ENCODE peak calls at places on chromosomes 1 and 21, in six cellular contexts. Y is IMR-90, N is mesenchymal stem cell, J is mesendoderm, Q is H1, K is trophoblast cell. W is an unnamed sample. For H3K27me3, the result is how much of the 10 kb centered on the place peaks cover.

GRCh38 chr1:945910-946565 is 13.0 kb downstream of the NOC2L start:
- DNase-seq in Y (no peak), N (no peak), J (no peak), Q (no peak), K (no peak), W (no peak)

GRCh38 chr1:59568158-59568935 is 246.4 kb upstream of the HOOK1 start:
- DNase-seq in Y (peak), N (peak), J (no peak), Q (no peak), K (no peak), W (no peak)

GRCh38 chr1:43425045-43425444 is 28.7 kb downstream of the HYI start:
- DNase-seq in Y (peak), N (no peak), J (no peak), Q (no peak), K (no peak), W (no peak)

GRCh38 chr1:76054357-76054756 is 20.2 kb upstream of the ST6GALNAC3 start:
- DNase-seq in Y (no peak), N (peak), J (no peak), Q (no peak), K (no peak), W (no peak)

GRCh38 chr1:46442317-46443161 is 47.1 kb upstream of the DMBX1 start:
- DNase-seq in Y (peak), N (peak), J (peak), Q (peak), K (peak), W (peak)

GRCh38 chr1:5485436-5485835 is 506.8 kb downstream of the NPHP4 start:
- DNase-seq in Y (no peak), N (no peak), J (no peak), Q (no peak), K (no peak), W (no peak)

GRCh38 chr1:37387854-37388253 is 86.5 kb upstream of the ZC3H12A start:
- DNase-seq in Y (no peak), N (no peak), J (no peak), Q (no peak), K (no peak), W (no peak)

GRCh38 chr1:33692216-33693188 is 171.4 kb upstream of the HMGB4 start:
- DNase-seq in Y (no peak), N (no peak), J (no peak), Q (no peak), K (no peak), W (no peak)

GRCh38 chr1:167821356-167821685 is 92.6 kb downstream of the ADCY10 start:
- DNase-seq in Y (no peak), N (no peak), J (peak), Q (no peak), K (no peak), W (no peak)

GRCh38 chr1:84347547-84348239 is 46.2 kb downstream of the SAMD13 start:
- DNase-seq in Y (peak), N (peak), J (no peak), Q (no peak), K (no peak), W (no peak)

GRCh38 chr1:37846634-37847339 is 12.6 kb downstream of the MTF1 start:
- DNase-seq in Y (no peak), N (peak), J (no peak), Q (no peak), K (no peak), W (no peak)

GRCh38 chr1:12468323-12468722 is 149.7 kb downstream of the DHRS3 start:
- DNase-seq in Y (no peak), N (no peak), J (no peak), Q (no peak), K (no peak), W (no peak)

GRCh38 chr1:76330993-76331603 is 256.6 kb downstream of the ST6GALNAC3 start:
- DNase-seq in Y (peak), N (peak), J (peak), Q (no peak), K (peak), W (peak)

GRCh38 chr21:35084869-35085268 is 35.8 kb upstream of the RUNX1 start:
- DNase-seq in Y (peak), N (peak), J (no peak), Q (no peak), K (peak), W (no peak)

GRCh38 chr1:234972411-234973191 is 156.0 kb downstream of the TOMM20 start:
- DNase-seq in Y (no peak), N (peak), J (no peak), Q (no peak), K (no peak), W (no peak)

GRCh38 chr1:2637472-2637871 is 4.7 kb upstream of the MMEL1 start:
- DNase-seq in Y (no peak), N (no peak), J (no peak), Q (no peak), K (no peak), W (no peak)

GRCh38 chr1:17018849-17019248 is 7.1 kb upstream of the ATP13A2 start:
- DNase-seq in Y (no peak), N (no peak), J (no peak), Q (no peak), K (no peak), W (no peak)

GRCh38 chr1:30253807-30254440 is 469.5 kb downstream of the MATN1 start:
- DNase-seq in Y (no peak), N (no peak), J (peak), Q (no peak), K (no peak), W (no peak)

GRCh38 chr1:1431845-1432565 is 3.5 kb upstream of the VWA1 start:
- DNase-seq in Y (no peak), N (peak), J (peak), Q (peak), K (peak), W (no peak)

GRCh38 chr1:210815641-210816040 is 318.3 kb downstream of the KCNH1 start:
- DNase-seq in Y (no peak), N (no peak), J (no peak), Q (no peak), K (no peak), W (no peak)

GRCh38 chr1:37020653-37021277 is 13.6 kb downstream of the GRIK3 start:
- DNase-seq in Y (no peak), N (no peak), J (peak), Q (peak), K (no peak), W (peak)

GRCh38 chr1:244988521-244988920 is 124.2 kb upstream of the HNRNPU start:
- DNase-seq in Y (peak), N (peak), J (no peak), Q (no peak), K (no peak), W (no peak)

GRCh38 chr1:32605711-32606424 is 44.5 kb downstream of the ZBTB8OS start:
- DNase-seq in Y (no peak), N (no peak), J (no peak), Q (no peak), K (no peak), W (no peak)

GRCh38 chr1:72997041-72997440 is 714.7 kb upstream of the NEGR1 start:
- DNase-seq in Y (no peak), N (no peak), J (no peak), Q (no peak), K (no peak), W (no peak)

GRCh38 chr21:27219068-27219467 is 252.2 kb upstream of the ADAMTS5 start:
- DNase-seq in Y (peak), N (peak), J (no peak), Q (no peak), K (no peak), W (no peak)

GRCh38 chr1:52927219-52928082 is at the start of gene SCP2:
- DNase-seq in Y (peak), N (peak), J (peak), Q (peak), K (peak), W (peak)

GRCh38 chr1:5465281-5465680 is 526.9 kb downstream of the NPHP4 start:
- DNase-seq in Y (no peak), N (no peak), J (no peak), Q (no peak), K (no peak), W (no peak)

GRCh38 chr1:201561604-201562003 is 22.7 kb downstream of the NAV1 start:
- DNase-seq in Y (no peak), N (no peak), J (no peak), Q (no peak), K (no peak), W (no peak)

GRCh38 chr1:226063362-226064167 is 1.0 kb downstream of the H3-3A start:
- DNase-seq in Y (peak), N (peak), J (peak), Q (peak), K (peak), W (peak)

GRCh38 chr1:40796939-40797667 is 13.5 kb downstream of the KCNQ4 start:
- DNase-seq in Y (no peak), N (no peak), J (no peak), Q (no peak), K (no peak), W (no peak)

GRCh38 chr1:3236955-3237354 is 168.0 kb downstream of the PRDM16 start:
- DNase-seq in Y (no peak), N (no peak), J (no peak), Q (no peak), K (no peak), W (no peak)

GRCh38 chr1:43639990-43640794 is 9.8 kb upstream of the KDM4A start:
- DNase-seq in Y (no peak), N (no peak), J (no peak), Q (no peak), K (no peak), W (no peak)

GRCh38 chr1:103582493-103582892 is 11.1 kb downstream of the AMY2B start:
- DNase-seq in Y (no peak), N (peak), J (no peak), Q (no peak), K (no peak), W (no peak)

GRCh38 chr1:172089768-172090510 is 248.6 kb downstream of the DNM3 start:
- DNase-seq in Y (peak), N (peak), J (peak), Q (peak), K (peak), W (peak)

GRCh38 chr1:12528021-12528852 is 89.8 kb downstream of the DHRS3 start:
- DNase-seq in Y (peak), N (peak), J (no peak), Q (no peak), K (no peak), W (no peak)

GRCh38 chr1:67382292-67382691 is 47.9 kb downstream of the SERBP1 start:
- DNase-seq in Y (no peak), N (no peak), J (no peak), Q (no peak), K (no peak), W (no peak)

GRCh38 chr1:9350011-9350907 is 57.6 kb downstream of the SPSB1 start:
- DNase-seq in Y (peak), N (peak), J (no peak), Q (no peak), K (peak), W (no peak)
- H3K23ac ChIP-seq in Y (peak), N (peak), J (no peak), Q (no peak), K (peak), W (peak)

DNA sequence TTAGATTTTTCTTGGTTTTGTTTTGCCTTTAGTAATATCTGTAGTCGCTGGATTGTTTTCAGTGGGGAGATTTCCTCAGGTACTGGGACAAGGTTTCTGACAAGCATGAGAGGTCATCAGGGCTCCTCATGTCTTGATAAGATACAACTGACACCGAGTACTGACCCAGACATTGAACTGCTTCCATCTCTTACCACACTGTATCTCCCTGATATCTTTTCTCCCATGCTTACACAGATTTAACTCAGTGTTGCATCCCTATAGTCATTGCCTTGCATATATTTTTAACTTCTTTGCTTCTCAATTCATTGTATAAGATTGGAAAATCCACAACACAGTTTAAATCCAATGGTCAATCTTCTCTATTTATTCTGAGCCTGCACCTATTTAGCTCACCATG is 12.4 kb upstream of the CYB5R1 start:
- DNase-seq in Y (no peak), N (no peak), J (no peak), Q (no peak), K (no peak), W (no peak)
- H3K27me3 ChIP-seq in Y (under half), N (under half), J (under half), Q (under half), K (under half), W (under half)

GRCh38 chr21:46091631-46092025 is 6.3 kb upstream of the COL6A2 start:
- DNase-seq in Y (peak), N (no peak), J (no peak), Q (no peak), K (no peak), W (no peak)
- H3K4me3 ChIP-seq in Y (no peak), N (peak), J (no peak), Q (no peak), K (no peak), W (no peak)

GRCh38 chr1:173392895-173393654 is 84.1 kb upstream of the PRDX6 start:
- DNase-seq in Y (peak), N (peak), J (peak), Q (no peak), K (peak), W (no peak)
- H3K23ac ChIP-seq in Y (no peak), N (no peak), J (no peak), Q (no peak), K (no peak), W (no peak)

GRCh38 chr1:175482072-175482451 is 261.3 kb downstream of the TNR start:
- DNase-seq in Y (no peak), N (no peak), J (no peak), Q (no peak), K (no peak), W (no peak)
- H3K27me3 ChIP-seq in Y (under half), N (under half), J (under half), Q (under half), K (under half), W (under half)

DNA sequence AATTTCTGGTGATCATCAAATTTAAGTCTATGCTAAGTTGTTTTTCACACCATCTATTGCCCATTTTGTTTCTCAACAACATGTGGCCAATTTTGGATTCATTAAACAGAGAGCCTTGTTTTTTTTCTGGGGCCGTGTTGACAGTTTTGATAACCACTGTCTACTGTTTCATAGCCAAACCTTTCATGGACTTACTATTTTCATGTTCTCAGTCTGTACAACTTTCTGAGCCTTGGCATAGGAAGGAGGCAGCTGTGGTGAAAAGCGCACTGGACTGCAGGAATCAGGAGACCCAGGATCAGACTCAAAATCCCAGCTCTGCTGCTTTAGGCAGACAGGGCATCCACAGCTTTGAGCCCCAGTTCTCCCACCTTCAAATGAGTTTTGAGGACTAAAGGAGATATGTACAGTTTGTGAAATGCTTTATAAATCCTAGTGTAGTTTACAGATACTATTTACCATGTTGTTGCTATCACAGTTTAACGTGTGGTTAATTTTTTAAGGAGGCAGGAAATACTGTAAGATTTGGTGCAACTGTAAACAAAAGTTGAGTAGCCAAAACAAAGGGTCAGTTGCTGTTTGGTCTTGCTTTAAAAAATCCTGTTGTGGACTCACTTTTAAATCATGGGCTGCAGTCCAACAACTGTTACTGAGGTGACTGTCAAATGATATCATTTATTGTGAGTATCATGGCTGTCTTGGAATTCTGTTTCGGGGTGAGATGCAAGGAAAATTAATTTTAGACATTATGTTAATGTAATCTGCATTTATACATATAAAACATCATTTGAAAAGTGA is 2.9 kb downstream of the MACO1 start:
- DNase-seq in Y (no peak), N (no peak), J (no peak), Q (no peak), K (no peak), W (no peak)
- H3K4me3 ChIP-seq in Y (no peak), N (peak), J (no peak), Q (no peak), K (no peak), W (no peak)

GRCh38 chr21:42663860-42664535 is 10.6 kb downstream of the PDE9A start:
- DNase-seq in Y (no peak), N (no peak), J (no peak), Q (no peak), K (no peak), W (no peak)

GRCh38 chr21:42663200-42663483 is 9.7 kb downstream of the PDE9A start:
- DNase-seq in Y (no peak), N (no peak), J (no peak), Q (no peak), K (no peak), W (no peak)

GRCh38 chr21:42664614-42665013 is 11.2 kb downstream of the PDE9A start:
- DNase-seq in Y (no peak), N (no peak), J (no peak), Q (no peak), K (no peak), W (no peak)

GRCh38 chr21:42661688-42662429 is 8.4 kb downstream of the PDE9A start:
- DNase-seq in Y (no peak), N (no peak), J (no peak), Q (no peak), K (no peak), W (no peak)

DNA sequence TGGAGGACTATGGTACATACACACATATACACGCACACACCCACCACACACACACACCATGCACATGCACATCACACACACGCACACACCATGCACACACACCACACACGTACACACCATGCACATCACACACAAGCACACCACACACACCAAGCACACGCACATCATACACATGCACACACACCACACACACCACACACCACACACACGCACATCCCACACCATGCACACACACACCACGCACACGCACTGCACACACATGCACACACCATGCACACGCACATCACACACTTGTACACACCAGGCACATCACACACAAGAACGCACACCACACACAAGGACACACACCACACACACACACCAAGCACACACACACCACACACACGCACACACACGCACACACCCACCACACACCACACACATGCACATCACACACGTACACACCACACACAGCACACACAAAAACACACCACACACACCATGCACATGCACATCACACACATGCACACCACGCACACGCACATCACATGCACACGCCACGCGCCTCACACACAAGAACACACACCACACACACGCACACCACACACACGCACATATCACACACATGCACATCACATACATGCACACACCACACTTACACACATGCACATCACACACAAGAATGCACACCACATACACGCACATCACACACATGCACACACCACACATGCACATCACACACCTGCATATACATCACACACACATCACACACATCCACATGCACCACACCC is 9.2 kb downstream of the PDE9A start:
- DNase-seq in Y (no peak), N (no peak), J (no peak), Q (no peak), K (no peak), W (no peak)
- H3K23ac ChIP-seq in Y (no peak), N (no peak), J (peak), Q (no peak), K (peak), W (peak)

GRCh38 chr1:39692152-39693064 is 1.2 kb upstream of the HPCAL4 start:
- DNase-seq in Y (no peak), N (no peak), J (peak), Q (peak), K (no peak), W (no peak)

GRCh38 chr1:39689635-39690034 is 1.6 kb downstream of the HPCAL4 start:
- DNase-seq in Y (no peak), N (no peak), J (no peak), Q (no peak), K (no peak), W (no peak)

GRCh38 chr1:39690225-39690624 is 1.0 kb downstream of the HPCAL4 start:
- DNase-seq in Y (no peak), N (no peak), J (no peak), Q (no peak), K (no peak), W (no peak)

GRCh38 chr1:39690943-39691382 is 270 bp downstream of the HPCAL4 start:
- DNase-seq in Y (no peak), N (no peak), J (no peak), Q (no peak), K (no peak), W (no peak)

DNA sequence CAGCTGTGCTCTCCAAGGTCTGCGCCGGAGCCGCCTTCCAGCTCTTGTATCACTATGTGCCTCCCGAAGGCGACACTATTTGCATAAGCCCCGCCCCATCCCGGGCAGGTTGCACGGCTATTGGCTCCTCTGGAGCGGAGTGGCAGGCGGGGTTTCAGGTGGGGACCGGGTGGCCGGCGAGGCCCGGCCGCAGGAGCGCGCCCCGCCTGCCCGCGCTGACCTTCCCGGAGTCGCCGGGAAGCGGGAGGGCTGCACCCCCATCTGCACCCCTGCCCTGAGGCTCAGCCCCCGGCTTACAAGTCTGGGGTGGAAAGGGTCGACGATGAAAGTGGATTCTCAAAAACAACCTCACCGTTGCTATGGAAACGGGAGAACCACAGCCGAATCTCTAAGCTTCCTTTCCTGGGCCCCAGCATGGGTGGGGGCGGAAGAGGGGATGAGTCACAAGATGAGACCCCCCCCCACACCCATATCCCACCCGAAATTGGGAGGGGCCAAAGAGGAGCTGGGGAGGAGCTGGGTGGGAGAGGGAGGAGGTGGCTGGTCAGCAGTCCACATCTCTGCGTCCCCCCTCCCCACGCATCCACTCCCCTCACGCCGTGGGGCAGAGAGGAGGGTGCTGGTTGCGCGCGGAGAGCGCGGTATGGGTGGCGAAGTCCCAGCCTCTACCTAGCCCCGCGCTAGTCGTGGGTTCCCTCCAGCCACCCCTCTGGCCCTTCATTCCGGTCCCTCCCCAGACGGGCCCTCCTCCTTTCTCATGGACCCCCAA is at the start of gene HPCAL4:
- DNase-seq in Y (peak), N (peak), J (peak), Q (peak), K (peak), W (peak)
- H3K27me3 ChIP-seq in Y (half or more), N (half or more), J (half or more), Q (half or more), K (half or more), W (half or more)

GRCh38 chr1:110034040-110034450 is 379 bp upstream of the STRIP1 start:
- DNase-seq in Y (no peak), N (no peak), J (no peak), Q (no peak), K (no peak), W (no peak)
- H3K4me3 ChIP-seq in Y (peak), N (peak), J (no peak), Q (no peak), K (no peak), W (no peak)

W was measured in neuronal stem cell.